ENCODE peak calls at places on chromosome 2, in seven cellular contexts. O is IMR-90, N is neuronal stem cell, V is H9, K is mesendoderm, C is trophoblast cell, S is H1. G is an unnamed sample.

GRCh38 chr2:238096311-238097011 is 3.7 kb upstream of the ESPNL start:
- DNase-seq in O (no peak), N (no peak), V (peak; percentile 76), K (no peak), C (peak; percentile 52), S (no peak), G (no peak)

GRCh38 chr2:46010925-46011490 is 286.2 kb upstream of the EPAS1 start:
- DNase-seq in O (peak; percentile 74), N (no peak), V (no peak), K (peak; percentile 38), C (peak; percentile 75), S (no peak), G (peak; percentile 66)

GRCh38 chr2:40511661-40512213 is 59.8 kb upstream of the SLC8A1 start:
- DNase-seq in O (peak; percentile 80), N (no peak), V (no peak), K (peak; percentile 5), C (peak; percentile 37), S (no peak), G (peak; percentile 48)

GRCh38 chr2:120985997-120986651 is 250.5 kb downstream of the GLI2 start:
- DNase-seq in O (no peak), N (no peak), V (no peak), K (no peak), C (no peak), S (no peak), G (no peak)

GRCh38 chr2:238863749-238864206 is 15.9 kb downstream of the TWIST2 start:
- DNase-seq in O (no peak), N (no peak), V (no peak), K (no peak), C (no peak), S (no peak), G (no peak)

GRCh38 chr2:138334323-138334722 is 167.2 kb upstream of the SPOPL start:
- DNase-seq in O (no peak), N (no peak), V (no peak), K (no peak), C (no peak), S (no peak), G (no peak)

GRCh38 chr2:153519260-153519875 is 40.8 kb upstream of the RPRM start:
- DNase-seq in O (peak; percentile 39), N (peak; percentile 49), V (no peak), K (peak; percentile 56), C (peak; percentile 87), S (no peak), G (peak; percentile 42)

GRCh38 chr2:58019209-58019608 is 27.4 kb upstream of the VRK2 start:
- DNase-seq in O (peak; percentile 17), N (no peak), V (no peak), K (no peak), C (no peak), S (no peak), G (no peak)

GRCh38 chr2:180261976-180262375 is 254.9 kb upstream of the CWC22 start:
- DNase-seq in O (no peak), N (no peak), V (no peak), K (no peak), C (no peak), S (no peak), G (no peak)

GRCh38 chr2:217662984-217663602 is 339.7 kb downstream of the TNS1 start:
- DNase-seq in O (peak; percentile 61), N (no peak), V (no peak), K (no peak), C (no peak), S (no peak), G (no peak)

GRCh38 chr2:126383800-126384199 is 272.2 kb upstream of the GYPC start:
- DNase-seq in O (no peak), N (no peak), V (no peak), K (no peak), C (no peak), S (no peak), G (no peak)

GRCh38 chr2:74028290-74028689 is 43.6 kb downstream of the TET3 start:
- DNase-seq in O (no peak), N (no peak), V (no peak), K (no peak), C (no peak), S (no peak), G (no peak)

GRCh38 chr2:189393440-189394111 is 47.7 kb upstream of the WDR75 start:
- DNase-seq in O (peak; percentile 99), N (no peak), V (no peak), K (peak; percentile 50), C (peak; percentile 72), S (no peak), G (peak; percentile 98)

GRCh38 chr2:109102588-109103233 is 26.3 kb upstream of the SH3RF3 start:
- DNase-seq in O (no peak), N (no peak), V (peak; percentile 62), K (peak; percentile 43), C (no peak), S (peak; percentile 33), G (no peak)

GRCh38 chr2:137957033-137957432 is 7.2 kb upstream of the HNMT start:
- DNase-seq in O (peak; percentile 97), N (no peak), V (no peak), K (no peak), C (no peak), S (no peak), G (peak; percentile 83)

DNA sequence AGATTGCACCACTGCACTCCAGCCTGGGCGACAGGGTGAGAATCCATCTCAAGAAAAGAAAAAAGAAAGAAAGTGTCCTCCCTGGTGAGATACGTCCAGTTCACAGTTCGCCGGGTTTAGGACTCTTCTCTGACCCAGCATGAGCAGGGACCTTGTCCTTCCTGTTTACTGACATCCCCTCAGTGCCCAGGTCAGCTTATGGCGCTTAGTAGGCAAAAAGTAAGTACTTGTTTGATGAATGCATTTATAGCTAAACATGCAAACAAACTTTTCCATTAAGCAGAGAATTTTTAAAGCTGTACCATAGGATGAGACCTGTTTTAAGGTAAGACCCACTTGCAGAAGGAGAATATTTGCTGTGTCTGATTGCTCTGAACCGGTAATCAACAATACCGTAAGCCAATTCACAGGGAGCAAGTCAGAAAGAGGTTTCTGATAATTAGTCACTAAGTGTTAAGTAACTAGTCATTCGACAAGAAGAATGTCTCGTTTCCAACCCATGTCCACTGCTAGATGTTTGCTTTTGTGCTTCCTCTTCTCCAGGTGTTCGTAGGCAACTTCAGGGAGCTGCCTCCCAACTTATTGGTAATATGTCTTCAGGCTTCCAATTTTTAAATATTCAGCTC is 40.0 kb downstream of the MOGAT1 start:
- DNase-seq in O (no peak), N (no peak), V (no peak), K (no peak), C (no peak), S (no peak), G (no peak)
- H2AK5ac ChIP-seq in O (no peak overlapping the region), N (no peak overlapping the region), V (no peak overlapping the region), K (no peak overlapping the region), C (no peak overlapping the region), S (no peak overlapping the region), G (peak overlapping the region; percentile 31)

DNA sequence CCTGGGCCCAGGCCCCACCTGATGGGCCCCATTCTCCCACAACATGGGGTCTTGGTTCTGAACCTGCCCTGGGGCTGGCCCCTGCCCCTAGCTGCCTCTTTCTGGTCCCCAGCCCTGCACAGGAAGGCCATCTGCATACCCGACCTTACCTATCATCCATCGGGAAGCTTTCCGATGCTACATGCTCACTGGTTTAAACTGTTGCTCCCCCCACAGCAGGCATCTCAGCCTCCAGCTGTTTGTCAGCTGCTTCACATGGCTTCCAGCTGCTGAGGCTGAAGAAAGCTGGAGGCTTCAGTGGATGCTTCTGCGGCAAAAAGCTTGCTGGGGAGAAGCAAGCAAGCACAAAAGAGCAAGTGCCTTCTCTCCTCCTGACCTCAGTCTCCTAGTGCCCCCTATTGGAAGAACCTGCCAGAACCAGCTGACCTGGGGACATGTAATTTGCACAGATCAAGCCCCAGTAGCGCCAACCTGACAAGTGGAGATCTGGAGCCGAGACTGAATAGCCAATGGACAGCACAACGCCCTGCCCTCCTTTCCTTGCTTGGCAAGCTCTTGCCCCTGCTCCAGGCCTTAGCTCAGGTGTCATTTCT is 24.1 kb upstream of the RHOB start:
- DNase-seq in O (peak; percentile 51), N (no peak), V (peak; percentile 68), K (peak; percentile 53), C (no peak), S (no peak), G (peak; percentile 60)
- H2AK5ac ChIP-seq in O (peak overlapping the region; percentile 15), N (no peak overlapping the region), V (no peak overlapping the region), K (no peak overlapping the region), C (no peak overlapping the region), S (no peak overlapping the region), G (peak overlapping the region; percentile 46)

DNA sequence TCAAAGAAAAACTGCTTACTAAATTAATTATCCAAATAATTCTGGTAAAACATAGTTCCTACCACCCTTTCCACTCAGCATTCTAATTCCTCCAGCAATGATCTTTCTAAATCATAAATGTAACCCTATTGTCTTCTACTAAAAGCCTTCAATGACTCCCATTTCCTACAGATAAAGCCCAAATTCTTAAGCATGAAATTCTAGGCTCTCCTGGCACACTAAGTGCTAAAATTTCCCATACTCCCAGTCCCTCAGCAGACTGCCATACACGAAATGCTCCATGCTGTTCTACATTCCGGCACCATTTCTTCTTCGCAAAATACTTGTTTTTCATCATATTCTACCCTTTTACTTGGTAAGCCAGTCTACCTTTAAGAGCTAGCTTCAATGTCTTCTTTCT is 96.9 kb downstream of the CHN1 start:
- DNase-seq in O (no peak), N (no peak), V (no peak), K (no peak), C (no peak), S (no peak), G (no peak)
- H2AK5ac ChIP-seq in O (no peak overlapping the region), N (no peak overlapping the region), V (no peak overlapping the region), K (no peak overlapping the region), C (no peak overlapping the region), S (no peak overlapping the region), G (no peak overlapping the region)

GRCh38 chr2:20555954-20556353 is 94.9 kb downstream of the HS1BP3 start:
- DNase-seq in O (no peak), N (no peak), V (no peak), K (no peak), C (no peak), S (no peak), G (no peak)

GRCh38 chr2:20551945-20552328 is 99.0 kb downstream of the HS1BP3 start:
- DNase-seq in O (no peak), N (no peak), V (no peak), K (no peak), C (no peak), S (no peak), G (no peak)

GRCh38 chr2:20553580-20553979 is 97.3 kb downstream of the HS1BP3 start:
- DNase-seq in O (no peak), N (no peak), V (no peak), K (no peak), C (no peak), S (no peak), G (peak; percentile 82)

GRCh38 chr2:20549144-20549543 is 101.8 kb downstream of the HS1BP3 start:
- DNase-seq in O (no peak), N (no peak), V (no peak), K (no peak), C (no peak), S (no peak), G (no peak)

DNA sequence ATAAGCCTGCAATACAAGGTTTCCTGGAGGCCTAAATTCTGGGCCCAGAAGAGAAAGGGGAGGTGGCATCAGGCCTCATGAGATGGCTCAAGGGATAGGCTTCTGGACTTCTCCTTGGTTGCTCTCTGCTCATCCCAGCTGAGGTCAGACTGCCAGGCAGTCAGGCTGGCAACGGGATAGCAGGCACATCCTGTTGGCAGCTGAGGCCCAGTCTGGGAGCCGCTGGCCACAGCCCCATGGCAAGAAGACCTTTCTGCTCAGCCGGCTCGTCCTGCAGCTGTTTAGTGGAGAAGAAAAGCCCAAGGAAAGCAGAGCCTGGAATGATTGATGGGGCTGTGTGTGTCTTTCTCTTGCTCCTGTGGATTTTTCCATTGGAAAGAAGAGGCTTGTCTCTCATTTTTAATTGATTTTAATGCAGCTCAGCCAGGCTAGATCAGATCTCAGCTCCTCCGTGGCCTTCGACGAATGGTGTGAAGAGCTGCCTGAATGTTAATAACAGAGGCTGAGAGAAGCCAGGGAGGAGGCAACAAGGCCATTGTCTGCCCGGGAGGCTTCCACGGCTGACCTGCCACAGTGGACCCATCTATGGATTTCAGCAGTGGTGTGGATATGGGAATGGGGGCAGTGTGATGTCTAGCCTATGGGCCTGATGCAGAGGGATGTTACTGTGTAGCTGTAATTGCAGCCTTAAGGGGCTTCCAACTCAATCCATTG is 99.5 kb downstream of the HS1BP3 start:
- DNase-seq in O (no peak), N (no peak), V (no peak), K (no peak), C (no peak), S (no peak), G (no peak)
- H2AK5ac ChIP-seq in O (no peak overlapping the region), N (no peak overlapping the region), V (no peak overlapping the region), K (no peak overlapping the region), C (no peak overlapping the region), S (no peak overlapping the region), G (no peak overlapping the region)

G was measured in mesenchymal stem cell.